ENCODE peak calls at places on chromosomes 12 and 14, in six cellular contexts. E is H9, Q is H1, M is mesenchymal stem cell, G is IMR-90, J is neuronal stem cell. F is an unnamed sample.

GRCh38 chr12:124916370-124917134 is 2.1 kb upstream of the UBC start:
- DNase-seq in E (no peak), Q (no peak), M (peak; percentile 94), G (peak; percentile 93), J (no peak), F (peak; percentile 89)

GRCh38 chr12:14369322-14369721 is 3.8 kb downstream of the ATF7IP start:
- DNase-seq in E (no peak), Q (no peak), M (no peak), G (no peak), J (no peak), F (no peak)

GRCh38 chr12:49098035-49098451 is 3.4 kb upstream of the DHH start:
- DNase-seq in E (peak; percentile 87), Q (no peak), M (peak; percentile 55), G (peak; percentile 30), J (peak; percentile 76), F (peak; percentile 83)

GRCh38 chr12:49335955-49336644 is 888 bp downstream of the C1QL4 start:
- DNase-seq in E (no peak), Q (no peak), M (no peak), G (no peak), J (no peak), F (no peak)

GRCh38 chr12:57367121-57367520 is 63.7 kb downstream of the R3HDM2 start:
- DNase-seq in E (no peak), Q (no peak), M (no peak), G (peak; percentile 5), J (no peak), F (no peak)

GRCh38 chr14:57999471-57999870 is 133.6 kb upstream of the SLC35F4 start:
- DNase-seq in E (no peak), Q (no peak), M (no peak), G (no peak), J (no peak), F (no peak)

GRCh38 chr14:64878775-64879634 is 702 bp downstream of the SPTB start:
- DNase-seq in E (peak; percentile 40), Q (no peak), M (peak; percentile 8), G (no peak), J (peak; percentile 17), F (peak; percentile 30)

GRCh38 chr14:95981939-95982338 is 57.2 kb upstream of the C14orf132 start:
- DNase-seq in E (no peak), Q (no peak), M (no peak), G (no peak), J (no peak), F (peak; percentile 31)

GRCh38 chr12:91065377-91065776 is 7.6 kb upstream of the KERA start:
- DNase-seq in E (no peak), Q (no peak), M (peak; percentile 33), G (peak; percentile 11), J (no peak), F (no peak)

GRCh38 chr12:129844662-129845061 is 59.2 kb downstream of the TMEM132D start:
- DNase-seq in E (no peak), Q (no peak), M (no peak), G (no peak), J (no peak), F (no peak)

GRCh38 chr12:27984275-27984674 is 11.7 kb upstream of the PTHLH start:
- DNase-seq in E (no peak), Q (no peak), M (peak; percentile 65), G (peak; percentile 88), J (no peak), F (no peak)

GRCh38 chr14:105179191-105179590 is 1.9 kb downstream of the NUDT14 start:
- DNase-seq in E (no peak), Q (no peak), M (no peak), G (no peak), J (no peak), F (no peak)

GRCh38 chr12:116595186-116595585 is 36.0 kb downstream of the MAP1LC3B2 start:
- DNase-seq in E (no peak), Q (no peak), M (no peak), G (no peak), J (no peak), F (no peak)

GRCh38 chr12:66188584-66189475 is at the start of gene IRAK3:
- DNase-seq in E (peak; percentile 69), Q (peak; percentile 1), M (peak; percentile 66), G (peak; percentile 31), J (peak; percentile 29), F (peak; percentile 58)

GRCh38 chr14:96790211-96790610 is 7.0 kb upstream of the VRK1 start:
- DNase-seq in E (no peak), Q (no peak), M (no peak), G (no peak), J (no peak), F (no peak)

GRCh38 chr12:105445261-105446015 is 114.9 kb downstream of the C12orf75 start:
- DNase-seq in E (no peak), Q (no peak), M (no peak), G (peak; percentile 31), J (no peak), F (peak; percentile 89)

GRCh38 chr12:117032593-117033381 is 66.4 kb downstream of the TESC start:
- DNase-seq in E (no peak), Q (no peak), M (no peak), G (peak; percentile 35), J (no peak), F (no peak)

GRCh38 chr12:6476496-6476895 is 6.0 kb upstream of the VAMP1 start:
- DNase-seq in E (no peak), Q (no peak), M (peak; percentile 84), G (peak; percentile 88), J (no peak), F (no peak)

GRCh38 chr12:32896438-32897275 is at the start of gene PKP2:
- DNase-seq in E (peak; percentile 97), Q (peak; percentile 70), M (peak; percentile 45), G (no peak), J (peak; percentile 69), F (peak; percentile 91)

GRCh38 chr14:22900088-22900799 is 17.2 kb downstream of the REM2 start:
- DNase-seq in E (peak; percentile 64), Q (no peak), M (peak; percentile 84), G (peak; percentile 78), J (peak; percentile 64), F (peak; percentile 87)

GRCh38 chr12:3473171-3473570 is 17.8 kb upstream of the PRMT8 start:
- DNase-seq in E (peak; percentile 24), Q (no peak), M (no peak), G (no peak), J (no peak), F (no peak)

GRCh38 chr14:90642239-90642717 is 174.0 kb downstream of the TTC7B start:
- DNase-seq in E (peak; percentile 67), Q (peak; percentile 49), M (peak; percentile 70), G (peak; percentile 32), J (peak; percentile 89), F (peak; percentile 89)

GRCh38 chr12:41795910-41796309 is 348.8 kb downstream of the GXYLT1 start:
- DNase-seq in E (peak; percentile 76), Q (peak; percentile 34), M (no peak), G (no peak), J (no peak), F (peak; percentile 73)

DNA sequence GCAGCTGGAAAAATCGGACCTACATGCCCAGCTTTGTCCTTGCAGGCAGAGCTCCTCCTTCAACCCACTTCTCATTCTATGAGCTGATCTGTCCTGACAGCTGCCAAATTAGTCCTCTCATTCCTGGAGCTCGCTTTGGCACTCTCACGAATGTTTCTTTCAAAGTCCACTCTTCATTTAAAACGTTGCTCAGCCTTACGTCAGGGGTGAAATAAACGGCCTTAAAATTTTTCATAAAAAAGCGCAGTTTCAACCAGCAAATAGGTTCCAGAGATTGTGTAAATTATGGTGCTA is 120.9 kb upstream of the HIF1A start:
- DNase-seq in E (no peak), Q (no peak), M (no peak), G (no peak), J (no peak), F (no peak)
- H2BK15ac ChIP-seq in E (no peak overlapping the region), Q (no peak overlapping the region), M (no peak overlapping the region), G (peak overlapping the region; percentile 66), J (no peak overlapping the region), F (no peak overlapping the region)

GRCh38 chr12:71938728-71939385 is at the start of gene TPH2:
- DNase-seq in E (peak; percentile 95), Q (peak; percentile 74), M (peak; percentile 75), G (peak; percentile 68), J (peak; percentile 86), F (peak; percentile 91)
- H2BK15ac ChIP-seq in E (no peak within 1 kb of the TSS), Q (no peak within 1 kb of the TSS), M (no peak within 1 kb of the TSS), G (no peak within 1 kb of the TSS), J (no peak within 1 kb of the TSS), F (no peak within 1 kb of the TSS)

DNA sequence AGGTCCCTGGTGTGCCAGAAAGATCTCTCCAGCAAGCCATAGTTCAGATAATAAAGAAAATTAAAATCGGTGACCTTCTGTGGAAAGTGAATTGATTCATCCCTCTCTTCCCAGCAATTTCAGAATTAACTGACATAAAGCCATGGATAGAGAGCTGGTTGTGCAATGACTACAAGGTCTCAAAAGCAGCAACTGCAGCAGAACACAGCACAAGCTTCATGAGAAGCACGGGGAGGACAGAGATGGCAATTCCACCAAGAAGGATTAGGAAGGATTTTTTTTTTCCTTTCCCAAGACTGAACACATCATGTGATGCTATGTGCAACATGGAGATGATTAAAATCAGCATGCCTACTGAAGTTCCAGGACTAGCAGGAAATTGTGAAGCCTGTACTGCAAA is 154.9 kb upstream of the PLEKHG7 start:
- DNase-seq in E (no peak), Q (no peak), M (peak; percentile 30), G (no peak), J (no peak), F (no peak)
- H2BK15ac ChIP-seq in E (no peak overlapping the region), Q (no peak overlapping the region), M (peak overlapping the region; percentile 3), G (no peak overlapping the region), J (no peak overlapping the region), F (no peak overlapping the region)

GRCh38 chr12:85179680-85180300 is 100.2 kb upstream of the ALX1 start:
- DNase-seq in E (no peak), Q (no peak), M (peak; percentile 27), G (peak; percentile 0), J (no peak), F (no peak)
- H2BK15ac ChIP-seq in E (no peak overlapping the region), Q (no peak overlapping the region), M (no peak overlapping the region), G (no peak overlapping the region), J (no peak overlapping the region), F (no peak overlapping the region)

GRCh38 chr12:62371661-62372060 is 95.0 kb upstream of the MON2 start:
- DNase-seq in E (no peak), Q (no peak), M (no peak), G (no peak), J (no peak), F (no peak)
- H2BK15ac ChIP-seq in E (no peak overlapping the region), Q (no peak overlapping the region), M (no peak overlapping the region), G (no peak overlapping the region), J (no peak overlapping the region), F (no peak overlapping the region)

DNA sequence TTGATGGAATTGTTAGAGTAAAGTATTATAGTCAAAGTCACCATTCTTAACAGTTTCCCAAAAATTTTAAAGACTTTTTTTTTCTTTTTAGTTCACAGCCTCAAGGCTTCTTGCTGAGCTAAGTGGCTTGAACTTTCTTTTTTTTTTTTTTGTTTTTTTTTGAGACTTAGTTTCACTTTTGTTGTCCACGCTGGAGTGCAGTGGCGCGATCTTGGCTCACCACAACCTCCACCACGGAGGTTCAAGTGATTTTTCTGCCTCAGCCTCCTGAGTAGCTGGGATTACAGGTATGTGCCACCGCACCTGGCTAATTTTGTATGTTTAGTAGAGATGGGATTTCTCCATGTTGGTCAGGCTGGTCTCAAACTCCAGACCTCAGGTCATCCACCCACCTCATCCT is 92.8 kb downstream of the SETD3 start:
- DNase-seq in E (no peak), Q (no peak), M (no peak), G (no peak), J (no peak), F (no peak)
- H2BK15ac ChIP-seq in E (no peak overlapping the region), Q (no peak overlapping the region), M (no peak overlapping the region), G (no peak overlapping the region), J (no peak overlapping the region), F (no peak overlapping the region)